ENCODE peak calls at places on chromosomes 12 and 14, in five cellular contexts. L is cardiac muscle cell, N is tibial artery, G is mammary epithelial cell, Q is B cell. I is an unnamed sample.

GRCh38 chr12:31682136-31682962 is 22.9 kb downstream of the ETFBKMT start:
- DNase-seq in G (peak), Q (peak), N (peak), L (peak), I (peak)

GRCh38 chr14:35159742-35160409 is 37.5 kb downstream of the PRORP start:
- DNase-seq in G (peak), N (no peak), Q (no peak), L (peak), I (peak)

GRCh38 chr12:88579941-88580871 is at the start of gene KITLG:
- DNase-seq in G (peak), L (peak), Q (no peak), N (peak), I (no peak)

GRCh38 chr14:104603623-104604401 is 760 bp downstream of the TMEM179 start:
- DNase-seq in L (no peak), G (no peak), N (peak), Q (no peak), I (no peak)

GRCh38 chr14:72513994-72514659 is 379.8 kb downstream of the DPF3 start:
- DNase-seq in Q (no peak), N (no peak), G (peak), L (peak), I (peak)

GRCh38 chr12:28459481-28459880 is 269.2 kb downstream of the CCDC91 start:
- DNase-seq in G (no peak), Q (no peak), L (no peak), N (no peak), I (no peak)

GRCh38 chr14:100842799-100843198 is 16.9 kb downstream of the MEG3 start:
- DNase-seq in N (no peak), G (no peak), L (peak), Q (no peak), I (peak)

GRCh38 chr14:68417007-68417659 is 375.7 kb downstream of the ZFP36L1 start:
- DNase-seq in Q (no peak), L (no peak), G (no peak), N (no peak), I (no peak)

GRCh38 chr12:131106542-131106941 is 152.8 kb downstream of the ADGRD1 start:
- DNase-seq in N (peak), G (no peak), L (no peak), Q (no peak), I (no peak)

GRCh38 chr12:59940676-59941342 is 345.0 kb downstream of the SLC16A7 start:
- DNase-seq in L (no peak), N (no peak), Q (no peak), G (no peak), I (no peak)

GRCh38 chr14:23094666-23095195 is at the start of gene ACIN1:
- DNase-seq in Q (peak), L (peak), N (peak), G (peak), I (peak)

GRCh38 chr12:100752841-100753240 is 41.7 kb upstream of the ANO4 start:
- DNase-seq in L (no peak), N (no peak), Q (no peak), G (peak), I (no peak)

GRCh38 chr12:79055926-79056674 is 191.5 kb downstream of the SYT1 start:
- DNase-seq in G (peak), N (no peak), L (peak), Q (no peak), I (no peak)

GRCh38 chr12:96044017-96044985 is 8.9 kb upstream of the LTA4H start:
- DNase-seq in L (peak), G (peak), N (no peak), Q (peak), I (no peak)

GRCh38 chr14:55731881-55732498 is 152.0 kb downstream of the KTN1 start:
- DNase-seq in Q (no peak), G (no peak), L (peak), N (peak), I (no peak)

GRCh38 chr14:91867316-91867988 is at the start of gene TC2N:
- DNase-seq in L (no peak), G (no peak), Q (no peak), N (no peak), I (no peak)

DNA sequence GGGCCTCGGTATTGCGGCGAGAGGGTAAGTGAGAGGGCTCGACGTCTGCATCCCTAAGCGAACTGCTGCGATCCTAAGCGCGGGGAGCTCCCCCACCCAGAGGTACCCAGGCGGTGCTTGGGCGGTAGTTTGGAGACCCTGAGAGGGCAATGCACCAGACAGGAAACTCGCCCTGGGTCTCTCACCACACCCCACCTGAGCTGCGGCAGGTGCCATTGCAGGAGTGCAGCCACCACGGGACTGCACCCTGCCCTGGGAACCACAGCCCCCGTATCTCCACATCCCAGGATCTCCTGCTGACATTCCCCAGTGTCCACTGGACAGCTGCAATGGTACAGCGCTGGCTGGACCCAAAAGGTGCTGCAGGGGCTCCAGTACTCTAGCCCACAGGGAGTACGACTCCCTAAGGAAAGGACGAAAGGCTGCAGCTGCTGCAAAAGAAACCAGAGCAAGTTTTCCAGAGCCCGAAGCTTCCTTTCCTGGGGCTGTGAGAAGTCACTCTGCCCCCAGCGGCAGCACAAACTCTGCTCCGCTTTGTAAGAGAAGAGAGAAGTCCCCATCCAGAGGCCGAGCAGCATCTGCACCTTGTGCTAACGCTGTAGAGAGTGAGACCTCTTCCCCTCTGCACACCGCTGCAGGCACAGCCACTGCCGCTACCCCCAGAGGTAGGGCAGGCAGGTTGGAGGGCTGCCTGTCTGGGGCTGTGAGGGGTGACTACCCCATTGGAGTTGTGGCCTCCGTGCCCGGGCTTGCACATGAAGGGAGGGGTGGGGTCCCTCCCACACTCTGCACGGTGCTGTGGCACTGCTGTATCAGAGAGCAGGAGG is 31.1 kb upstream of the MON2 start:
- DNase-seq in N (peak), G (peak), Q (peak), L (peak), I (no peak)
- TF ChIP-seq CTCF in N (peak), G (peak), Q (peak), L (peak), I (peak)

DNA sequence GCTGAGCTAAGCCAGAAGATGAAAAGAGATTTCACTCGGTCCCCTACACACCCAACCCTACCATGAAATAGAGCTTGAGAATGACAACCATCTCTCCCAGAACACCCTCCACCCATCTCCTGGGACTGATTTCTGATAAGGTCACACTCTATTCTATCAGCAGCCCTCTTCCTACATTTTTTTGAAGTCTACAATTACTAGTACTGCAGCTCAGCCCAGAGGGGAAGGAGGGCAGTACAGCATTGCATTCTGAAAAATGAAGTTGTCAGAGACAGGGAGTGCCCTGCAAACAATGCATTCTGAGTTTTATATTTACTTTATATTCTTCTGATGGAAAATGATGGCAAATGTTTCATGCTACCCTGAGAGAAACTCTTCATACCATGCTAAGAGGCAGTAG is 318.5 kb downstream of the BCAT1 start:
- DNase-seq in G (no peak), Q (no peak), N (no peak), L (peak), I (no peak)
- TF ChIP-seq CTCF in G (no peak), Q (no peak), N (no peak), L (peak), I (peak)

GRCh38 chr12:49089831-49090773 is 4.5 kb downstream of the DHH start:
- DNase-seq in L (peak), N (peak), G (peak), Q (no peak), I (no peak)

GRCh38 chr12:49091056-49091835 is 3.4 kb downstream of the DHH start:
- DNase-seq in L (no peak), N (no peak), G (no peak), Q (no peak), I (no peak)

GRCh38 chr12:49086116-49086515 is 8.5 kb downstream of the DHH start:
- DNase-seq in Q (no peak), N (no peak), G (no peak), L (peak), I (no peak)

GRCh38 chr12:49088932-49089330 is 5.7 kb downstream of the DHH start:
- DNase-seq in Q (no peak), G (no peak), L (no peak), N (no peak), I (no peak)

DNA sequence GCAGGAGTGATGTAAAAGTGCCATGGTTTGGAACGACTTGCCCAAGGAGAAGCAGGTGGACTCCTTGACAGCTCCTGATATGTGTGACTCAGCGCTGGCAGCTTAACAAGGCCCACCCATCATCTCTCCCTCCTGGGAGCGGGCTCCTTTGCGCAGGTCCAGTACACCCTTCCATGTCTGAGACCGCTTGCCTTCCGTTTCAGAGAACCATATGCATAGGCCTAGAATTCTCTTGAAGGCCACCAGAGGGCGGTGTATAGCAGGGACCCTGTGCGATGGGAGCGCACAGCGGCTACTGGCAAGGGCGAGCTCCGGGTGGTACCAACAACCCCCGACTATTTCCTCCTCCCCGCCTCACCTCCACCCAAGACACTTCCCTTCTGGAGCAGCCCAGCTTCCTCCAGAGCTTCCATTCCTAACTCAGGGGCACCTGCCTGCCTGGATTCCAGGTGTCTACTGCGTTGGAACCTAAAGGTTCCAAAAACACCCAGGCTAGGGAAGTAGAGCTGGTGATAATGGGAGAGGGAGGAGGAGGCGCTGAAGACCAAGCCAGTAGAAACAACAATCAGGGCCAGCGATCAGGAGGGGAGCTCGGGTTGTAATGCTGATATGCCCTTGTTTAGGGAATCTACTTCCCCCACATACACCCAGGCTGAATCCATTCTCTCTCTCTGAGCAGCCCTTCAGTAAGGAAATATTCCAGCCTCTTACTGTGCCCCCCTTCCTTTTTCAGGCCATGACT is 6.2 kb downstream of the DHH start:
- DNase-seq in Q (peak), L (peak), N (peak), G (peak), I (peak)
- TF ChIP-seq CTCF in Q (peak), L (peak), N (peak), G (peak), I (peak)

GRCh38 chr12:64609543-64610091 is 678 bp upstream of the RASSF3 start:
- DNase-seq in Q (no peak), L (peak), G (peak), N (no peak), I (no peak)

GRCh38 chr12:64610092-64610659 is at the start of gene RASSF3:
- DNase-seq in Q (peak), L (peak), G (peak), N (peak), I (no peak)

GRCh38 chr12:64610660-64611429 is 550 bp downstream of the RASSF3 start:
- DNase-seq in G (peak), N (peak), L (peak), Q (peak), I (no peak)

GRCh38 chr12:64611430-64612286 is 1.4 kb downstream of the RASSF3 start:
- DNase-seq in G (peak), N (peak), L (peak), Q (peak), I (no peak)

DNA sequence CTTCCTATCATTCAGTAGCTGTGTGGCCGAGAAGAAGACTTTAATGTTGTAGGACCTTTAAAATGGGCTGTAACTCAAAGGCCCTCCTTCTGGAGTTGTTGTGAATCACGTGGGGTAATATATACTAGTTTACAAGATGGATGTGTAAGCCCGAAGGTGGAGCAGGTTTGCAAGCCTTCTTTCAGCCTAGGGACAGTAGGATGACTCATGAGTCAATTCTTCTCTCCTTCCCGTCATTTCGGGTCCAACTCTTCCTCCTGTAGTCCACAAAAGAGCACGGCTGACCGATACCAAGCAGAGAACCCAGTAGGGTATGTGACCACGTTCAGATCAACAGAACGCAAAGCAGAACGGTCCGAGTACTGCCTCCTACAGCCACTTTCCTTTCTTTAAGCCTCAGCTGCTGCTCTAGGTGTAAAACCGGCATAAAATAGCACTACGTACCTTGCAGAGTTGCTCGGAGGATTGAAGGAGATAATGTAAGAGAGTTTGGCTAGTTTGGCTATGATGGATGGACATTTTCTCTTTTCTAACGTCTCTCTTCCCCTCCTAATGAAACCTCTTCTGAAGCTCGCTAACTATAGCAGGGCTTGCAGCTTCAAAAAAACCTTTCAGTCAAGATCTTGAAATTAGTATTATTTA is 1.3 kb upstream of the RASSF3 start:
- DNase-seq in Q (peak), G (peak), L (peak), N (no peak), I (no peak)
- TF ChIP-seq CTCF in Q (no peak), G (peak), L (peak), N (no peak), I (peak)

GRCh38 chr12:48286665-48287064 is 64.1 kb downstream of the ZNF641 start:
- DNase-seq in Q (no peak), G (no peak), L (peak), N (no peak), I (no peak)
- TF ChIP-seq CTCF in Q (peak), G (peak), L (peak), N (peak), I (peak)

DNA sequence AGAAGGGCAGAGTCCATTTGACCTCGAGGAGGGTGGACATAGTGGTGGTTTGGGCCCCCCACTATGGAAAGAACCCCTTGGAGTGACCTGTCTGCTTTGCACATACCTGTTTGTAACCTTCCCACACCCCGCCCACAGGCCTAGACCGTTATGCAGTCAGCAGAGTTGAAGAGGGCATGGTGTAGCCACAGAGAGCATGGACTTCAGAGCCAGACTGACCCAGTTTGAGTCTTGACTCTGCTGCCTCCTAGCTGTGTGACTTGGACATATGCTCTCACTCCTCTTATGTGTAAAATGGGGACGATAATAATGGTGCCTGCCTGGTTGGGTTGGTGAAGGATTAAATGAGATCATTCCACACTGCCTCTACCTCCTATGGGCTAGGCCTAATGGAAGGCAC is 40.9 kb upstream of the NOS1 start:
- DNase-seq in Q (no peak), N (no peak), L (no peak), G (no peak), I (no peak)
- TF ChIP-seq CTCF in Q (no peak), N (no peak), L (no peak), G (no peak), I (no peak)

GRCh38 chr12:92828565-92828964 is 100.5 kb downstream of the EEA1 start:
- DNase-seq in L (no peak), N (no peak), Q (no peak), G (no peak), I (no peak)

GRCh38 chr12:92829683-92830282 is 99.3 kb downstream of the EEA1 start:
- DNase-seq in L (no peak), N (no peak), Q (no peak), G (no peak), I (no peak)

DNA sequence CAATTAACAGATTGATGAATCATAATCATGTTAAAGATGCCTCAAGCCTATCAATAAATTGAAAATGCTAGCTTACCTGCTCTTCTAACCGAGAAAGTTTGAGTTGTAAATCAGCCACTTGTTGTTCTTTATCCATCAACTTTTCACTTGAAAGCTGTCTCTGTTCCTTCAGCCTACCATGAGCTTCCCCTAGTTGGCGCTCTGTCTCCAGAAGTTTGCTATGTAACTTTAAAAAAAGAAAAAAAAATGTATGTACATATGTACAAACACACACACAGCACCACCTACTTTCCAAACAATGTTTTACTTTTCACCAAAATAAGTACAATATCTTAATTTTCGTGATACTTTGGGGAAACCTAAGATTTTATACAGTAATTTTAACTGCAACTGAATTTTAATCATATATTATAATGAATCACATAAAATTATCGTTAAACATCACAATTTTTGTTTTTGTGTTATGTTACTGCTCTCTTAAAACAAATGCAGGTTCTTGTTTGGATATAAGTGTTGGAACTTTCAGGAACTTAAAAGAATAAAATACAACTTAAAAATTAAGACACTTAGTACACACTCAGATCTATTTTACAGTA is 101.2 kb downstream of the EEA1 start:
- DNase-seq in G (peak), Q (no peak), N (no peak), L (peak), I (peak)
- TF ChIP-seq CTCF in G (peak), Q (peak), N (peak), L (peak), I (peak)

DNA sequence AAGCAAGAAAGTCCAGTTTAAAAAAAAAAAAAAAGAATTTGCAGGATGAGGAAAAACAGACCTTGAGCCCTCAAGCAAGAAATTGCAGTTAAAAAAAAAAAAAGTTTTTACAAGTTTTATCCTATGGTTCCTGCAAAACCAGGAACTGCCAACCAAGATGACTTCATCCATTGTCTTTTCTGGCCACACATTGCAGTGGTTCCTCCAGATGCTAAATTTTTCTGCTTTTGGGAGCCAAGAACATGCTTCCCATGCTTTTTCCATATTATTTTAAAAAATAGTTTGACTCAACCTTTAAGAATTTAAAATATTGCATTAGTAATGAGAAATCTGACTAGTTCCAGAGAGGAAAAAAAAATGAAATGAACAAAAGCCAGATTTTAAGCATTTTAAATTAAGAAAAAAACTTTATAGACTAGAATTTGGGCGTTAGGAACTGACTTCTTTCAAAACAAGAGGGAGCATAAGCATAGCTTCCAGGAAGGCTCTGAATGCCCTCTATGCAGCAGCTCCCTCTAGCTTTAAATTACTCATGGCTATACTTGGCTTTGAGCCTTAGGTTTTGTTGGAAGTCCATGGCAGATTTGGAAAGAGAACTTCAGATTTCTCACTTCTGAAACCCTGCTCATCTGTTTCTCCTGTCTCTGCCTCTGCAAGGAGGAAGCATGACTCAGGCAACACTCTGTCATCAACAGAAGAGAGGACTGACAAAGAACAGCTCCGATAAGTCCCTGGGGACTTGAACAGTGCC is 124.5 kb downstream of the GPR65 start:
- DNase-seq in L (peak), N (peak), Q (no peak), G (no peak), I (no peak)
- TF ChIP-seq CTCF in L (peak), N (no peak), Q (no peak), G (no peak), I (peak)

I was measured in retinal pigment epithelial cell.